ENCODE peak calls at places on chromosomes 6 and 20, in four cellular contexts. C is spleen, I is T1000, D is ACHN. Z is an unnamed sample.

GRCh38 chr6:137707038-137707589 is 159.9 kb upstream of the TNFAIP3 start:
- DNase-seq in C (no peak), I (no peak), D (no peak), Z (no peak)

GRCh38 chr6:38103921-38104320 is 284.4 kb downstream of the ZFAND3 start:
- DNase-seq in C (no peak), I (no peak), D (no peak), Z (no peak)

GRCh38 chr20:2386516-2387179 is 5.9 kb downstream of the TGM6 start:
- DNase-seq in C (no peak), I (no peak), D (no peak), Z (no peak)

GRCh38 chr6:167572841-167573271 is 248.0 kb downstream of the TTLL2 start:
- DNase-seq in C (no peak), I (no peak), D (no peak), Z (no peak)

GRCh38 chr6:157555795-157556645 is 175.0 kb downstream of the ZDHHC14 start:
- DNase-seq in C (peak), I (no peak), D (no peak), Z (no peak)

GRCh38 chr6:161835426-161836029 is 561.7 kb upstream of the AGPAT4 start:
- DNase-seq in C (no peak), I (no peak), D (no peak), Z (peak)

GRCh38 chr6:81373414-81373813 is 379.1 kb downstream of the TENT5A start:
- DNase-seq in C (no peak), I (no peak), D (no peak), Z (no peak)

GRCh38 chr6:132877003-132877402 is 62.6 kb downstream of the RPS12 start:
- DNase-seq in C (no peak), I (no peak), D (no peak), Z (no peak)

GRCh38 chr6:154487367-154488275 is 22.9 kb downstream of the CNKSR3 start:
- DNase-seq in C (no peak), I (no peak), D (no peak), Z (no peak)

GRCh38 chr20:37265152-37265551 is 3.5 kb upstream of the GHRH start:
- DNase-seq in C (no peak), I (no peak), D (no peak), Z (no peak)

GRCh38 chr6:56363796-56364195 is 116.4 kb upstream of the COL21A1 start:
- DNase-seq in C (no peak), I (no peak), D (no peak), Z (no peak)

GRCh38 chr6:104995989-104996617 is 39.2 kb downstream of the LIN28B start:
- DNase-seq in C (no peak), I (no peak), D (peak), Z (peak)

GRCh38 chr6:165515963-165516624 is 146.9 kb downstream of the PDE10A start:
- DNase-seq in C (no peak), I (no peak), D (peak), Z (peak)

GRCh38 chr20:33843854-33844253 is 32.7 kb downstream of the CHMP4B start:
- DNase-seq in C (no peak), I (no peak), D (no peak), Z (no peak)

GRCh38 chr6:137859025-137859424 is 8.0 kb upstream of the TNFAIP3 start:
- DNase-seq in C (no peak), I (no peak), D (no peak), Z (no peak)

GRCh38 chr6:156808287-156808686 is 31.1 kb downstream of the ARID1B start:
- DNase-seq in C (no peak), I (no peak), D (no peak), Z (no peak)

GRCh38 chr6:15065603-15066002 is 180.3 kb upstream of the JARID2 start:
- DNase-seq in C (no peak), I (no peak), D (no peak), Z (no peak)

GRCh38 chr20:54680872-54681297 is 205.5 kb downstream of the DOK5 start:
- DNase-seq in C (no peak), I (peak), D (peak), Z (no peak)

GRCh38 chr20:41175727-41176330 is 38.5 kb downstream of the PLCG1 start:
- DNase-seq in C (no peak), I (no peak), D (no peak), Z (no peak)

Z was measured in brain pericyte.